ENCODE peak calls at places on chromosomes 3 and 15, in ten cellular contexts. C is NCI-H510A; M is right cardiac atrium; D is GOT3; R is hippocampal formation; E is IMR-90; Z is H4; V is KBM-7; L is left ventricle myocardium superior; W is activated T-cell treated with anti-CD3 and anti-CD28 coated beads, Interleukin-2, amount 50 U/mL, for 72 hours. P is an unnamed sample.

GRCh38 chr15:48385031-48385430 is 53.8 kb downstream of the DUT start:
- DNase-seq in C (no peak), M (no peak), D (no peak), R (no peak), E (peak; percentile 43), Z (no peak), V (no peak), L (no peak), W (no peak), P (no peak)

GRCh38 chr3:5330152-5330810 is 142.8 kb downstream of the EDEM1 start:
- DNase-seq in C (no peak), M (no peak), D (no peak), R (no peak), E (peak; percentile 90), Z (peak; percentile 48), V (no peak), L (no peak), W (peak; percentile 52), P (no peak)

GRCh38 chr3:117495620-117496019 is 786.0 kb downstream of the TUSC7 start:
- DNase-seq in C (no peak), M (no peak), D (no peak), R (no peak), E (peak; percentile 59), Z (no peak), V (no peak), L (no peak), W (no peak), P (no peak)

GRCh38 chr3:10505050-10505790 is at the start of gene ATP2B2:
- DNase-seq in C (no peak), M (peak; percentile 45), D (no peak), R (peak; percentile 13), E (no peak), Z (no peak), V (no peak), L (no peak), W (peak; percentile 8), P (peak; percentile 59)

GRCh38 chr3:111392911-111393351 is 149.1 kb upstream of the CD96 start:
- DNase-seq in C (no peak), M (no peak), D (no peak), R (no peak), E (no peak), Z (peak; percentile 34), V (no peak), L (no peak), W (peak; percentile 8), P (no peak)

GRCh38 chr3:141707741-141708203 is 30.3 kb upstream of the RNF7 start:
- DNase-seq in C (no peak), M (no peak), D (no peak), R (no peak), E (peak; percentile 64), Z (peak; percentile 85), V (no peak), L (no peak), W (no peak), P (no peak)

GRCh38 chr15:79811406-79812405 is 85.1 kb downstream of the MTHFS start:
- DNase-seq in C (no peak), M (peak; percentile 90), D (no peak), R (no peak), E (peak; percentile 25), Z (no peak), V (no peak), L (peak; percentile 84), W (no peak), P (no peak)

GRCh38 chr3:169215461-169215860 is 448.1 kb downstream of the MECOM start:
- DNase-seq in C (no peak), M (no peak), D (no peak), R (no peak), E (no peak), Z (no peak), V (no peak), L (no peak), W (no peak), P (no peak)

GRCh38 chr15:48939686-48940085 is 24.0 kb downstream of the SHC4 start:
- DNase-seq in C (no peak), M (no peak), D (no peak), R (no peak), E (peak; percentile 99), Z (peak; percentile 68), V (no peak), L (no peak), W (no peak), P (no peak)

GRCh38 chr3:72004749-72005292 is 219.9 kb upstream of the PROK2 start:
- DNase-seq in C (no peak), M (no peak), D (no peak), R (no peak), E (peak; percentile 51), Z (no peak), V (no peak), L (no peak), W (no peak), P (no peak)

GRCh38 chr15:80550219-80550909 is 144.7 kb upstream of the ABHD17C start:
- DNase-seq in C (no peak), M (no peak), D (no peak), R (no peak), E (peak; percentile 98), Z (peak; percentile 59), V (no peak), L (no peak), W (no peak), P (no peak)

GRCh38 chr15:38781196-38781595 is 216.6 kb upstream of the RASGRP1 start:
- DNase-seq in C (no peak), M (no peak), D (no peak), R (no peak), E (no peak), Z (no peak), V (no peak), L (no peak), W (no peak), P (no peak)

GRCh38 chr3:23751485-23751811 is 54.3 kb upstream of the UBE2E1 start:
- DNase-seq in C (no peak), M (no peak), D (no peak), R (no peak), E (no peak), Z (no peak), V (no peak), L (no peak), W (no peak), P (no peak)